ENCODE peak calls at places on chromosomes 6 and 20, in four cellular contexts. G is HCT116, J is HepG2, Y is K562. I is an unnamed sample.

GRCh38 chr20:15220778-15221565 is 883.6 kb upstream of the FLRT3 start:
- DNase-seq in G (no peak), J (peak; percentile 18), Y (no peak), I (no peak)

GRCh38 chr6:56026461-56027180 is 151.2 kb upstream of the BMP5 start:
- DNase-seq in G (no peak), J (no peak), Y (no peak), I (no peak)

GRCh38 chr6:128327890-128328289 is 192.5 kb downstream of the PTPRK start:
- DNase-seq in G (peak; percentile 3), J (peak; percentile 37), Y (peak; percentile 7), I (peak; percentile 24)

GRCh38 chr6:126054802-126055201 is 68.5 kb downstream of the TRMT11 start:
- DNase-seq in G (no peak), J (no peak), Y (no peak), I (no peak)

GRCh38 chr20:35657271-35657670 is 7.4 kb downstream of the CPNE1 start:
- DNase-seq in G (no peak), J (no peak), Y (no peak), I (no peak)

GRCh38 chr6:168873266-168873665 is 380.4 kb downstream of the THBS2 start:
- DNase-seq in G (no peak), J (no peak), Y (no peak), I (no peak)

GRCh38 chr6:126919947-126920346 is 198.5 kb upstream of the RSPO3 start:
- DNase-seq in G (no peak), J (no peak), Y (no peak), I (no peak)

GRCh38 chr6:33861722-33862121 is 57.9 kb upstream of the MLN start:
- DNase-seq in G (no peak), J (no peak), Y (no peak), I (no peak)

GRCh38 chr20:17835240-17835940 is 133.2 kb downstream of the SNX5 start:
- DNase-seq in G (peak; percentile 55), J (no peak), Y (no peak), I (peak; percentile 51)

GRCh38 chr20:45114465-45115385 is at the start of gene WFDC5:
- DNase-seq in G (no peak), J (no peak), Y (no peak), I (no peak)

GRCh38 chr6:15739353-15739752 is 76.5 kb upstream of the DTNBP1 start:
- DNase-seq in G (no peak), J (no peak), Y (no peak), I (no peak)

GRCh38 chr6:28558629-28559028 is 32.9 kb downstream of the GPX5 start:
- DNase-seq in G (no peak), J (no peak), Y (no peak), I (no peak)

GRCh38 chr6:169965657-169966311 is 214.4 kb downstream of the ERMARD start:
- DNase-seq in G (no peak), J (no peak), Y (no peak), I (no peak)

GRCh38 chr20:10672579-10673127 is 1.1 kb downstream of the JAG1 start:
- DNase-seq in G (no peak), J (peak; percentile 49), Y (peak; percentile 30), I (no peak)
- H3K4me1 ChIP-seq in G (peaks cover 26% of the 10 kb centered on the region), J (peaks cover 52% of the 10 kb centered on the region), Y (peaks cover 35% of the 10 kb centered on the region), I (peaks cover 19% of the 10 kb centered on the region)

GRCh38 chr20:43508106-43508505 is 609 bp downstream of the L3MBTL1 start:
- DNase-seq in G (no peak), J (no peak), Y (peak; percentile 48), I (no peak)

GRCh38 chr20:43508604-43509040 is 1.1 kb downstream of the L3MBTL1 start:
- DNase-seq in G (no peak), J (no peak), Y (peak; percentile 57), I (no peak)

GRCh38 chr20:43506238-43506637 is 1.3 kb upstream of the L3MBTL1 start:
- DNase-seq in G (no peak), J (no peak), Y (no peak), I (no peak)

GRCh38 chr20:43511879-43512278 is 4.4 kb downstream of the L3MBTL1 start:
- DNase-seq in G (no peak), J (no peak), Y (no peak), I (no peak)

GRCh38 chr20:43507150-43508080 is at the start of gene L3MBTL1:
- DNase-seq in G (peak; percentile 33), J (peak; percentile 70), Y (peak; percentile 78), I (no peak)
- TF ChIP-seq TCF7L2 in G (no peak), J (no peak), Y (no peak), I (no peak)

GRCh38 chr6:139765825-139766285 is 391.4 kb upstream of the CITED2 start:
- DNase-seq in G (peak; percentile 55), J (peak; percentile 70), Y (peak; percentile 67), I (peak; percentile 86)
- H3K4me1 ChIP-seq in G (peaks cover 46% of the 10 kb centered on the region), J (peaks cover 18% of the 10 kb centered on the region), Y (no peaks in the 10 kb centered on the region), I (peaks cover 43% of the 10 kb centered on the region)

DNA sequence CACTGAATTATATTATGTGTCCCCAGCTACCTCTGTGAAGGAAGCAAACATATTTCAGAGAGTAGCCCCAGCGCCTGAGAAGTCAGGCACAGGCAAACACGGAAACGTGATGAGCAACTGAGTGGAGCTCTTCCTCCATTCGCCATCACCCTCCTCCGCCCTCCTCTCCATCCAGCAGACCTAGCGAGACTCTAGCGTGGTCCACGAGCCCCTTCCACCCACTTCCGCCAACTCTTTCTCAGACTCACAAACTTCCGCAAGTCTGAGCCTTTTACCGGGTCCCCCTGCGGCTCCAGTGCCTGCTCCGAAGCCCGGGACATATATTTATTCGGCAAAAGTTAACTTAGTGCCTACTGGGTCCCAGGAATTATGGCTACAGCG is 548 bp downstream of the SNRPB start:
- DNase-seq in G (no peak), J (peak; percentile 65), Y (peak; percentile 54), I (no peak)
- TF ChIP-seq TCF7L2 in G (no peak), J (no peak), Y (no peak), I (no peak)